ENCODE peak calls at places on chromosomes 4 and X, in six cellular contexts. One of them, this sample, is unnamed. For H3K36me3, the result is how much of the 10 kb centered on the place peaks cover.

GRCh38 chr4:40737882-40738281 is 11.9 kb upstream of the NSUN7 start:
- DNase-seq in prostate gland: no peak
- DNase-seq in GM12878: no peak
- DNase-seq in HCT116: no peak
- DNase-seq in esophagus muscularis mucosa: no peak
- DNase-seq in suprapubic skin: no peak
- DNase-seq in this sample: no peak

GRCh38 chr4:5746250-5746649 is 35.2 kb downstream of the EVC start:
- DNase-seq in prostate gland: no peak
- DNase-seq in GM12878: no peak
- DNase-seq in HCT116: no peak
- DNase-seq in esophagus muscularis mucosa: no peak
- DNase-seq in suprapubic skin: no peak
- DNase-seq in this sample: no peak

GRCh38 chr4:54440394-54441223 is 211.5 kb downstream of the PDGFRA start:
- DNase-seq in prostate gland: no peak
- DNase-seq in GM12878: no peak
- DNase-seq in HCT116: peak
- DNase-seq in esophagus muscularis mucosa: no peak
- DNase-seq in suprapubic skin: no peak
- DNase-seq in this sample: no peak

GRCh38 chr4:85587952-85588351 is 113.0 kb downstream of the ARHGAP24 start:
- DNase-seq in prostate gland: no peak
- DNase-seq in GM12878: no peak
- DNase-seq in HCT116: no peak
- DNase-seq in esophagus muscularis mucosa: no peak
- DNase-seq in suprapubic skin: no peak
- DNase-seq in this sample: no peak

GRCh38 chr4:146436423-146437162 is 85.1 kb downstream of the SLC10A7 start:
- DNase-seq in prostate gland: no peak
- DNase-seq in GM12878: no peak
- DNase-seq in HCT116: no peak
- DNase-seq in esophagus muscularis mucosa: no peak
- DNase-seq in suprapubic skin: no peak
- DNase-seq in this sample: no peak

GRCh38 chr4:147846318-147847135 is 114.6 kb downstream of the ARHGAP10 start:
- DNase-seq in prostate gland: no peak
- DNase-seq in GM12878: peak
- DNase-seq in HCT116: no peak
- DNase-seq in esophagus muscularis mucosa: no peak
- DNase-seq in suprapubic skin: no peak
- DNase-seq in this sample: no peak

GRCh38 chrX:100410901-100411801 is 1.1 kb upstream of the PCDH19 start:
- DNase-seq in prostate gland: no peak
- DNase-seq in GM12878: no peak
- DNase-seq in HCT116: no peak
- DNase-seq in esophagus muscularis mucosa: no peak
- DNase-seq in suprapubic skin: no peak
- DNase-seq in this sample: no peak

GRCh38 chr4:40254961-40255721 is 58.3 kb downstream of the RHOH start:
- DNase-seq in prostate gland: no peak
- DNase-seq in GM12878: no peak
- DNase-seq in HCT116: peak
- DNase-seq in esophagus muscularis mucosa: no peak
- DNase-seq in suprapubic skin: no peak
- DNase-seq in this sample: no peak

GRCh38 chrX:48530736-48531135 is 8.8 kb upstream of the TBC1D25 start:
- DNase-seq in prostate gland: no peak
- DNase-seq in GM12878: no peak
- DNase-seq in HCT116: no peak
- DNase-seq in esophagus muscularis mucosa: no peak
- DNase-seq in suprapubic skin: no peak
- DNase-seq in this sample: no peak

GRCh38 chrX:121333942-121334341 is 286.5 kb downstream of the GLUD2 start:
- DNase-seq in prostate gland: no peak
- DNase-seq in GM12878: no peak
- DNase-seq in HCT116: no peak
- DNase-seq in esophagus muscularis mucosa: no peak
- DNase-seq in suprapubic skin: no peak
- DNase-seq in this sample: no peak

GRCh38 chr4:159016527-159017137 is 86.2 kb upstream of the RAPGEF2 start:
- DNase-seq in prostate gland: no peak
- DNase-seq in GM12878: peak
- DNase-seq in HCT116: no peak
- DNase-seq in esophagus muscularis mucosa: no peak
- DNase-seq in suprapubic skin: no peak
- DNase-seq in this sample: no peak

GRCh38 chrX:44495091-44495490 is 47.6 kb downstream of the FUNDC1 start:
- DNase-seq in prostate gland: no peak
- DNase-seq in GM12878: no peak
- DNase-seq in HCT116: no peak
- DNase-seq in esophagus muscularis mucosa: no peak
- DNase-seq in suprapubic skin: no peak
- DNase-seq in this sample: no peak

GRCh38 chr4:89545315-89545714 is 237.7 kb upstream of the GPRIN3 start:
- DNase-seq in prostate gland: no peak
- DNase-seq in GM12878: no peak
- DNase-seq in HCT116: no peak
- DNase-seq in esophagus muscularis mucosa: no peak
- DNase-seq in suprapubic skin: no peak
- DNase-seq in this sample: no peak

GRCh38 chr4:23660865-23661264 is 229.0 kb downstream of the PPARGC1A start:
- DNase-seq in prostate gland: no peak
- DNase-seq in GM12878: no peak
- DNase-seq in HCT116: no peak
- DNase-seq in esophagus muscularis mucosa: no peak
- DNase-seq in suprapubic skin: no peak
- DNase-seq in this sample: no peak
- TF ChIP-seq CTCF in prostate gland: no peak
- TF ChIP-seq CTCF in GM12878: no peak
- TF ChIP-seq CTCF in HCT116: no peak
- TF ChIP-seq CTCF in esophagus muscularis mucosa: no peak
- TF ChIP-seq CTCF in suprapubic skin: no peak
- TF ChIP-seq CTCF in this sample: no peak

GRCh38 chr4:143538979-143539669 is 25.6 kb downstream of the SMARCA5 start:
- DNase-seq in prostate gland: no peak
- DNase-seq in GM12878: no peak
- DNase-seq in HCT116: no peak
- DNase-seq in esophagus muscularis mucosa: no peak
- DNase-seq in suprapubic skin: no peak
- DNase-seq in this sample: no peak

GRCh38 chr4:143539670-143540023 is 26.1 kb downstream of the SMARCA5 start:
- DNase-seq in prostate gland: no peak
- DNase-seq in GM12878: no peak
- DNase-seq in HCT116: no peak
- DNase-seq in esophagus muscularis mucosa: no peak
- DNase-seq in suprapubic skin: no peak
- DNase-seq in this sample: no peak
- H3K36me3 ChIP-seq in prostate gland: under half
- H3K36me3 ChIP-seq in GM12878: under half
- H3K36me3 ChIP-seq in HCT116: half or more
- H3K36me3 ChIP-seq in esophagus muscularis mucosa: half or more
- H3K36me3 ChIP-seq in suprapubic skin: half or more
- H3K36me3 ChIP-seq in this sample: half or more

GRCh38 chrX:2962346-2962745 is 33.2 kb upstream of the ARSD start:
- DNase-seq in prostate gland: no peak
- DNase-seq in GM12878: no peak
- DNase-seq in HCT116: no peak
- DNase-seq in esophagus muscularis mucosa: no peak
- DNase-seq in suprapubic skin: peak
- DNase-seq in this sample: no peak
- TF ChIP-seq POLR2AphosphoS5 in prostate gland: no peak
- TF ChIP-seq POLR2AphosphoS5 in GM12878: no peak
- TF ChIP-seq POLR2AphosphoS5 in HCT116: no peak
- TF ChIP-seq POLR2AphosphoS5 in esophagus muscularis mucosa: no peak
- TF ChIP-seq POLR2AphosphoS5 in suprapubic skin: no peak
- TF ChIP-seq POLR2AphosphoS5 in this sample: no peak

DNA sequence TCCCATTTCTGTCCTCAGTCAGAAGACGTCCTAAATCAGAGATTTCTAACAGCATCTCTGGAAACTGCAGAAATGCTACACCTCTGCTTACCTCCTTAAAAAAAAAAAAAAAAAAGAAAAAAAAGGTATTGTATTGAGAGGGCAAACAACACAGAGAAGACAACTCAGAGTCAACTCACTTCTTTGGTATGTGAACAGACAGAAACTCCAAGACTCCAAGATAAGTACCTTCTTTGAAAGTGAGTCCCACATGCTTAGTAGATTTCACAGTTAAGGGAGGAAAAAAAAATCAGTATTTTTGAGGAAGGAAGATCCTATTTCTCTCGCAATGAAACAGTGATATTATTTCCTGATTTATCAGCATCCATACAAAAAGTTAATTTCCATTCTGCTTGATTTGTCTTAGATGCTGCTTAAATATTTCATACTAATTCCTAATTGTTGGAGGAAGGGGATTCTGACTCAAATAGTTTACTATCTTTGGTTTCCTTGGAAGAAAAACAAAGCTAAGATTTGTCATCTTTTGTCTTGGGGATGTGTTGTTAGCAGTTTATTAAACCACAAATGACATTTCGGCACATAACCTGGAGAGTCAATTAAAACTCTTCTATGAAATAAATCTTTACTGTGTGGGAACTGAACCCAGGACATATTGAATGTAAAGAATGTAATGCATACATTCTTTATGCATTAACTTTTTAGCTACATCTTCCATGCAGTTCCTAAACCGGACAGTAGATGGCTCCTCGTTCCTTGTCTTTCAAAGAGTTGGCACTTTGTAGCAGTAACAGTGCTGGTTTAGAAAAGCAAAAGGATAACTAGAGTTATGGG is 4.7 kb downstream of the RASGEF1B start:
- DNase-seq in prostate gland: peak
- DNase-seq in GM12878: peak
- DNase-seq in HCT116: peak
- DNase-seq in esophagus muscularis mucosa: no peak
- DNase-seq in suprapubic skin: no peak
- DNase-seq in this sample: peak
- TF ChIP-seq CTCF in prostate gland: peak
- TF ChIP-seq CTCF in GM12878: peak
- TF ChIP-seq CTCF in HCT116: peak
- TF ChIP-seq CTCF in esophagus muscularis mucosa: peak
- TF ChIP-seq CTCF in suprapubic skin: peak
- TF ChIP-seq CTCF in this sample: no peak

GRCh38 chr4:7727727-7728126 is 211.9 kb downstream of the AFAP1 start:
- DNase-seq in prostate gland: no peak
- DNase-seq in GM12878: no peak
- DNase-seq in HCT116: no peak
- DNase-seq in esophagus muscularis mucosa: no peak
- DNase-seq in suprapubic skin: no peak
- DNase-seq in this sample: no peak
- H3K36me3 ChIP-seq in prostate gland: under half
- H3K36me3 ChIP-seq in GM12878: under half
- H3K36me3 ChIP-seq in HCT116: under half
- H3K36me3 ChIP-seq in esophagus muscularis mucosa: under half
- H3K36me3 ChIP-seq in suprapubic skin: under half
- H3K36me3 ChIP-seq in this sample: under half

GRCh38 chrX:118528089-118528753 is 32.6 kb downstream of the DOCK11 start:
- DNase-seq in prostate gland: no peak
- DNase-seq in GM12878: peak
- DNase-seq in HCT116: no peak
- DNase-seq in esophagus muscularis mucosa: no peak
- DNase-seq in suprapubic skin: no peak
- DNase-seq in this sample: no peak
- TF ChIP-seq POLR2AphosphoS5 in prostate gland: no peak
- TF ChIP-seq POLR2AphosphoS5 in GM12878: peak
- TF ChIP-seq POLR2AphosphoS5 in HCT116: no peak
- TF ChIP-seq POLR2AphosphoS5 in esophagus muscularis mucosa: no peak
- TF ChIP-seq POLR2AphosphoS5 in suprapubic skin: no peak
- TF ChIP-seq POLR2AphosphoS5 in this sample: no peak

GRCh38 chrX:114165537-114165936 is 418.3 kb upstream of the HTR2C start:
- DNase-seq in prostate gland: no peak
- DNase-seq in GM12878: no peak
- DNase-seq in HCT116: no peak
- DNase-seq in esophagus muscularis mucosa: no peak
- DNase-seq in suprapubic skin: no peak
- DNase-seq in this sample: no peak

GRCh38 chrX:114166601-114167000 is 417.3 kb upstream of the HTR2C start:
- DNase-seq in prostate gland: no peak
- DNase-seq in GM12878: no peak
- DNase-seq in HCT116: no peak
- DNase-seq in esophagus muscularis mucosa: no peak
- DNase-seq in suprapubic skin: no peak
- DNase-seq in this sample: no peak

DNA sequence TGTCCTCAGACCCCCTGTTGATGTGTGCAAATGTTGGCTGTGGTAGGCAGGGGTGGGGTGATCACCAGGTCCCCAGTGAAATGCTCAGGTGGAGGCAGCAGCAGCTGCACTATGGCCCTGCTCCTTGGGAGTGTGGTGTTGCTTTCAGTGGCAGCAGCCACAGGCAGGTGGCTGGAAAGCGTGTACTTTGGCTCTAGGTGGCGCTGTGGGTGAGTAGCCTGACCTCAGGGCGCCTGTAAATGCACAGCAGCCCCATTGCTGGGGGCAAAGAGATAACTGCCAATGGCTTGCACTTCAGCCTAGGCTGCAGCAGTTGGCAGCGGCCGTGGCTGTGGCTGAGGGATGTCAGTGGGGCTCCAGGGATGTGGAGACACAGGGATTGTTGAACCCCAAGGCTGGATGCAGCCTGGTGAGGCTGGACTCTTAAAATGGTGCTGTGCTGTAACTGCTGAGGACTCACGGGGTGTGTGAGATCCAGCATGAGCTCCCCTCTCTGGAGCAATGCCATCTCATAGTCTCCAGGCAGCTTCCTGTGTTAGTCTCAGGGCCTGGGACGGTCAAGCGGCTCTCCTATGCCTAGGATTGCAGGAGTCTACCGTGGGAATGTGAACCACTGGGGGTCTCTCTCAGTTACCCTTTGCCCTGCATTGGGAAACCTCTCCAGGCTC is 421.7 kb upstream of the HTR2C start:
- DNase-seq in prostate gland: no peak
- DNase-seq in GM12878: no peak
- DNase-seq in HCT116: no peak
- DNase-seq in esophagus muscularis mucosa: no peak
- DNase-seq in suprapubic skin: no peak
- DNase-seq in this sample: no peak
- TF ChIP-seq CTCF in prostate gland: no peak
- TF ChIP-seq CTCF in GM12878: peak
- TF ChIP-seq CTCF in HCT116: peak
- TF ChIP-seq CTCF in esophagus muscularis mucosa: no peak
- TF ChIP-seq CTCF in suprapubic skin: no peak
- TF ChIP-seq CTCF in this sample: no peak

This sample was measured in stomach.